ENCODE peak calls at places on chromosomes 5 and 9, in seven cellular contexts. D is cardiac fibroblast, S is heart left ventricle, R is nephron progenitor cell, X is dorsolateral prefrontal cortex, C is MM.1S, N is bronchial epithelial cell. J is an unnamed sample.

GRCh38 chr5:161966544-161966943 is 101.0 kb upstream of the GABRG2 start:
- DNase-seq in D (peak; percentile 6), S (no peak), R (no peak), X (no peak), C (peak; percentile 14), N (peak; percentile 15), J (no peak)

GRCh38 chr9:19104528-19105282 is 2.0 kb upstream of the HAUS6 start:
- DNase-seq in D (no peak), S (no peak), R (no peak), X (no peak), C (no peak), N (no peak), J (no peak)

GRCh38 chr5:133365326-133365725 is 247.0 kb downstream of the FSTL4 start:
- DNase-seq in D (no peak), S (no peak), R (peak; percentile 77), X (no peak), C (no peak), N (no peak), J (no peak)

GRCh38 chr9:96486351-96487029 is 36.5 kb downstream of the HABP4 start:
- DNase-seq in D (peak; percentile 55), S (no peak), R (no peak), X (no peak), C (no peak), N (no peak), J (no peak)

GRCh38 chr9:131609116-131609830 is 64.0 kb downstream of the PRRT1B start:
- DNase-seq in D (peak; percentile 55), S (peak; percentile 48), R (no peak), X (no peak), C (no peak), N (peak; percentile 45), J (no peak)

GRCh38 chr9:134597957-134598883 is 43.4 kb upstream of the COL5A1 start:
- DNase-seq in D (peak; percentile 25), S (peak; percentile 54), R (no peak), X (no peak), C (no peak), N (no peak), J (peak; percentile 12)

GRCh38 chr5:116522737-116523136 is 51.9 kb downstream of the SEMA6A start:
- DNase-seq in D (no peak), S (no peak), R (no peak), X (no peak), C (no peak), N (no peak), J (no peak)

GRCh38 chr9:129394011-129394919 is 216.2 kb upstream of the IER5L start:
- DNase-seq in D (no peak), S (peak; percentile 51), R (no peak), X (peak; percentile 82), C (no peak), N (no peak), J (no peak)

GRCh38 chr9:88947581-88948573 is 43.4 kb upstream of the S1PR3 start:
- DNase-seq in D (peak; percentile 74), S (no peak), R (no peak), X (no peak), C (no peak), N (peak; percentile 25), J (no peak)

GRCh38 chr5:78758169-78758839 is 109.7 kb upstream of the LHFPL2 start:
- DNase-seq in D (peak; percentile 43), S (no peak), R (no peak), X (no peak), C (peak; percentile 80), N (no peak), J (no peak)

GRCh38 chr5:170606939-170607338 is 103.1 kb downstream of the KCNIP1 start:
- DNase-seq in D (no peak), S (peak; percentile 14), R (no peak), X (no peak), C (no peak), N (no peak), J (no peak)

GRCh38 chr5:139140631-139141071 is 57.5 kb downstream of the SIL1 start:
- DNase-seq in D (peak; percentile 18), S (no peak), R (no peak), X (peak; percentile 77), C (peak; percentile 54), N (no peak), J (no peak)

GRCh38 chr9:75858497-75859092 is 31.9 kb upstream of the PCSK5 start:
- DNase-seq in D (no peak), S (no peak), R (no peak), X (no peak), C (no peak), N (no peak), J (no peak)

GRCh38 chr9:75851917-75852316 is 38.6 kb upstream of the PCSK5 start:
- DNase-seq in D (no peak), S (no peak), R (no peak), X (no peak), C (no peak), N (no peak), J (no peak)

GRCh38 chr9:75850459-75851200 is 39.8 kb upstream of the PCSK5 start:
- DNase-seq in D (no peak), S (no peak), R (no peak), X (no peak), C (no peak), N (no peak), J (no peak)

GRCh38 chr9:75852746-75853145 is 37.7 kb upstream of the PCSK5 start:
- DNase-seq in D (peak; percentile 21), S (no peak), R (no peak), X (no peak), C (no peak), N (no peak), J (no peak)

DNA sequence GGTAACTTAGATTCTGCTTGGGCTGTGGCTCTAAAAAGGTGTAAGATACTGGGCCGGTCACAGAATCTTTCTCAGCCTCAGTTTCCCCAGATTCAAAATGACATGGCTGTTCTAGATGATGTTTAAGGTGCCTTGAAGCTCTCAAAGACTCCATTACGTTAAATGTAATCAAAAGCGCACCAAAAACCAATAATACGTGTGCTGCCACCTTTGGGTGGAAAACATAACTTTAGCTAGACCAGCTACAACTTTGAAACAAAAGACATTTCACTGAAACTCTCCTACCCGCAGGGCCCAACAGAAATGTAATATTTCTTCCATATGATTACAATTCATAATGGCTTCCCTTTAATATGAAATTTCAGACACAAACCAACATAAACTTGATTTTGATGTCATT is 35.0 kb upstream of the PCSK5 start:
- DNase-seq in D (peak; percentile 53), S (no peak), R (no peak), X (no peak), C (peak; percentile 43), N (peak; percentile 46), J (no peak)
- TF ChIP-seq CTCF in D (peak; percentile 38), S (peak; percentile 70), R (peak; percentile 32), X (peak; percentile 42), C (peak; percentile 49), N (peak; percentile 51), J (peak; percentile 14)

GRCh38 chr9:91978739-91979414 is 28.8 kb upstream of the ROR2 start:
- DNase-seq in D (peak; percentile 85), S (no peak), R (peak; percentile 29), X (no peak), C (peak; percentile 45), N (peak; percentile 49), J (no peak)
- TF ChIP-seq CTCF in D (peak; percentile 43), S (peak; percentile 19), R (peak; percentile 53), X (no peak), C (peak; percentile 67), N (peak; percentile 17), J (no peak)

DNA sequence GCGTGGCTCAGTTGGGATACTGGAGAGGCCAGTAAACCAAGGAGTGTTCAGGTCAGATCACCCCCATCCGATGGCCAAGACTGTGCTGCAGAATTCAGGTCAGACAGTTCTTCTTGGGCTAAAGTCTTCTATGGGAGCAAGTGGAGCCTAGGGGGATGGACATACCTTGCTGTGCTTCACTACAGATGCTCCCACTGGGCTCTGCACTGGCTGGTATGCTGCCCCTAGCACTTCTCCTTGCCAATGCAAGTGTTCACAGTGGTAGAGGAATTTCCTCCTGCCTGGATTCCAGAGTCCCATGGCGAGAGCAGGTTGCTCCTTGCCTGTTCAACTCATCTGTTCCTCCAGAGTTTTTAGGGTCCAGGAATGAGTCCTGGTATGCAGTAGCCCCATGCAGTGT is 134.2 kb upstream of the EDIL3 start:
- DNase-seq in D (no peak), S (no peak), R (no peak), X (no peak), C (no peak), N (no peak), J (no peak)
- TF ChIP-seq CTCF in D (no peak), S (no peak), R (no peak), X (no peak), C (no peak), N (no peak), J (no peak)

GRCh38 chr9:109454601-109455155 is 43.4 kb downstream of the PTPN3 start:
- DNase-seq in D (no peak), S (no peak), R (no peak), X (no peak), C (no peak), N (no peak), J (no peak)

GRCh38 chr9:109456811-109457210 is 41.3 kb downstream of the PTPN3 start:
- DNase-seq in D (no peak), S (no peak), R (no peak), X (no peak), C (no peak), N (peak; percentile 38), J (no peak)

GRCh38 chr9:109454041-109454440 is 44.1 kb downstream of the PTPN3 start:
- DNase-seq in D (no peak), S (no peak), R (no peak), X (no peak), C (no peak), N (no peak), J (no peak)

GRCh38 chr9:109455391-109455790 is 42.7 kb downstream of the PTPN3 start:
- DNase-seq in D (no peak), S (no peak), R (no peak), X (no peak), C (no peak), N (no peak), J (no peak)

GRCh38 chr9:109455861-109456260 is 42.2 kb downstream of the PTPN3 start:
- DNase-seq in D (no peak), S (no peak), R (no peak), X (no peak), C (no peak), N (no peak), J (no peak)
- TF ChIP-seq CTCF in D (no peak), S (no peak), R (no peak), X (no peak), C (no peak), N (no peak), J (no peak)

DNA sequence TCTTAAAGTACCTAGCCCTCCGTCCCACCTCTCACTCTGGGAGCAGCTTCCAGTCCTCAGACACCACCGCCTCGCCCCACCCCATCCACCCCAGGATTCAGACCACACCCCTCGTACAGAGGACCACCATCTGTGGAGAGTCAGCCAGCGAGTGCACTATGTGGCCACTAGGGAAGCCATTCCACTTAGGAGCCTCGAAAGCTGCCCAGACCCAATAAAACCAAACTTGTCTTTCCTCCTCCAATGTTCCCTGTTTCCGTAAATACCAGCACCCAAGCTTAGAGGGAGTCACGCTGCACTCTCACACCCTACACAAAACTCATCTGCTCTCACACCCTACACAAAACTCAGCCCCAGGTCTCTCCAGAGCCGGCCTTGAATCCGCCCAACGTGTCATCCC is 1.9 kb downstream of the GCNT4 start:
- DNase-seq in D (peak; percentile 35), S (no peak), R (peak; percentile 31), X (no peak), C (no peak), N (no peak), J (no peak)
- TF ChIP-seq CTCF in D (peak; percentile 43), S (no peak), R (no peak), X (peak; percentile 7), C (no peak), N (peak; percentile 57), J (no peak)

GRCh38 chr5:26024774-26025173 is 1013.6 kb downstream of the CDH9 start:
- DNase-seq in D (no peak), S (no peak), R (peak; percentile 39), X (no peak), C (no peak), N (no peak), J (no peak)
- TF ChIP-seq CTCF in D (no peak), S (no peak), R (peak; percentile 56), X (no peak), C (peak; percentile 12), N (no peak), J (no peak)

J was measured in breast epithelium.